ENCODE peak calls at places on chromosomes 16 and 17, in seven cellular contexts. A is left ventricle myocardium inferior, R is endothelial cell, N is tibial artery, X is esophagus squamous epithelium, Q is NB4, S is B cell. J is an unnamed sample.

GRCh38 chr17:17944253-17944652 is 27.9 kb downstream of the TOM1L2 start:
- DNase-seq in N (no peak), S (no peak), Q (no peak), R (no peak), A (no peak), X (no peak), J (no peak)

GRCh38 chr16:17070882-17071592 is 399.7 kb downstream of the XYLT1 start:
- DNase-seq in Q (peak), A (no peak), N (peak), S (peak), R (peak), X (peak), J (peak)

GRCh38 chr16:84040823-84041391 is 1.7 kb downstream of the SLC38A8 start:
- DNase-seq in N (no peak), A (no peak), R (no peak), S (no peak), Q (no peak), X (no peak), J (peak)

GRCh38 chr17:44279586-44280344 is 11.8 kb upstream of the SLC4A1 start:
- DNase-seq in S (peak), R (peak), Q (peak), A (peak), N (peak), X (no peak), J (peak)

GRCh38 chr17:6924121-6924676 is 71.7 kb upstream of the ALOX12 start:
- DNase-seq in A (no peak), R (no peak), N (no peak), X (no peak), S (no peak), Q (no peak), J (no peak)

GRCh38 chr16:79297805-79298204 is 302.7 kb downstream of the MAF start:
- DNase-seq in N (no peak), X (no peak), R (no peak), Q (no peak), S (no peak), A (no peak), J (no peak)

GRCh38 chr16:70740919-70741778 is 55.3 kb upstream of the MTSS2 start:
- DNase-seq in Q (peak), X (no peak), N (no peak), R (no peak), S (no peak), A (no peak), J (no peak)

GRCh38 chr17:48184721-48185120 is 77.2 kb downstream of the SNX11 start:
- DNase-seq in A (no peak), Q (no peak), X (no peak), N (no peak), S (no peak), R (no peak), J (no peak)

GRCh38 chr16:83802135-83802534 is 5.6 kb upstream of the HSBP1 start:
- DNase-seq in R (no peak), Q (no peak), N (no peak), S (no peak), X (no peak), A (no peak), J (no peak)

GRCh38 chr16:89096768-89097527 is 3.3 kb downstream of the ACSF3 start:
- DNase-seq in N (no peak), Q (no peak), R (no peak), S (no peak), A (no peak), X (no peak), J (no peak)

GRCh38 chr16:64983226-64983625 is 138.6 kb downstream of the CDH11 start:
- DNase-seq in X (no peak), S (no peak), Q (no peak), A (no peak), R (no peak), N (no peak), J (no peak)

GRCh38 chr16:68055395-68055794 is 29.8 kb upstream of the NFATC3 start:
- DNase-seq in R (no peak), A (no peak), Q (no peak), N (no peak), X (no peak), S (no peak), J (no peak)

GRCh38 chr17:74307984-74308773 is 17.8 kb upstream of the KIF19 start:
- DNase-seq in Q (no peak), N (no peak), X (no peak), S (no peak), R (peak), A (peak), J (peak)

GRCh38 chr16:11619327-11619851 is 32.7 kb upstream of the LITAF start:
- DNase-seq in S (peak), R (no peak), X (no peak), N (peak), A (no peak), Q (peak), J (no peak)

GRCh38 chr16:89912627-89913026 is 6.0 kb upstream of the MC1R start:
- DNase-seq in N (no peak), A (no peak), R (no peak), X (no peak), S (no peak), Q (no peak), J (no peak)

GRCh38 chr16:23072769-23073549 is 76.3 kb downstream of the USP31 start:
- DNase-seq in N (no peak), S (no peak), A (no peak), R (no peak), Q (no peak), X (no peak), J (no peak)
- TF ChIP-seq CTCF in N (no peak), S (no peak), A (no peak), R (peak), Q (no peak), X (peak), J (no peak)

GRCh38 chr16:48970216-48970615 is 311.4 kb downstream of the CBLN1 start:
- DNase-seq in X (no peak), R (no peak), S (no peak), Q (no peak), A (no peak), N (no peak), J (no peak)
- TF ChIP-seq CTCF in X (no peak), R (no peak), S (no peak), Q (no peak), A (no peak), N (no peak), J (no peak)

DNA sequence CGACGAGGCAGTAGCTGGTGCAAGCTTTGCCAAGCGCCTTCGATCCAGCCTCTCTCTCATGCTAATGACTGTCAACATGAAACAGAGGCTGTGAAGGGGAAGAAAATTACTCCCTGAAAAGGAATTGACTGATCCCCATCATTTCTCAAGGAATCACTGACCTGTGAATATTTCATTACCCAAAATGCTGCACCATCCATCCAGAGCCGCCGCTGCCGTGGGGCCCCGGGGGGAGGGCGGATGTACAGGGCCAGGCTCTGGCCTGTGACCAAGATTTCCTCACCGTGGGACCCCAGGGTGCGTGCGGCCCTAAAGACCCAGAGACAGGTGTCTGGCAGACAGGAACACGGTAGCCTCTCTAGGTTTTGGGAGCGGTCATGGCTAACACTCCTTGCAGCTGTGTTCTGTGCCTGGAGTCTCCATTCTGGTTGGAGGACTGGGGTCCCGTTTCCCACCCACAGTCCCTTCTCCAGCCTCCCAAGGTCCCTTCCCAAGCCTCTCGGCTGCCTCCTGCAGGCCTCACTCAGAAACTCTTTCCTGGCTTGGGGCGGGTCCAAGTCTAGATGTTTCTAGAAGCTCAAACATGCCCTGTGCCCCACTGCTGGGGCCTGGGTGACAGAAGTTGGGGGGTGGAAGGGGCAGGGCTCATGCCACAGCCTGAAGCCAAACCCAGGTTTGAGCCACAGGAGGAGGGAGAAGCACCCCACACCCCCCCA is 73.3 kb downstream of the ENGASE start:
- DNase-seq in Q (no peak), A (no peak), X (no peak), N (no peak), R (no peak), S (no peak), J (no peak)
- TF ChIP-seq CTCF in Q (no peak), A (no peak), X (no peak), N (no peak), R (no peak), S (no peak), J (no peak)

GRCh38 chr17:37714897-37715296 is 30.0 kb downstream of the HNF1B start:
- DNase-seq in X (no peak), A (no peak), N (no peak), R (no peak), Q (no peak), S (no peak), J (no peak)
- TF ChIP-seq CTCF in X (no peak), A (no peak), N (no peak), R (no peak), Q (no peak), S (no peak), J (no peak)

J was measured in kidney.